ENCODE peak calls at places on chromosomes 13 and 19, in seven cellular contexts. One of them, this sample, is unnamed.

GRCh38 chr13:21058361-21058760 is 3.0 kb downstream of the LATS2 start:
- DNase-seq in CD8-positive, alpha-beta T cell: no peak
- DNase-seq in Calu3: peak
- DNase-seq in dermis blood vessel endothelial cell: peak
- DNase-seq in IMR-90: no peak
- DNase-seq in WTC11: no peak
- DNase-seq in right lobe of liver: no peak
- DNase-seq in this sample: no peak

GRCh38 chr13:33349996-33350826 is 64.7 kb upstream of the STARD13 start:
- DNase-seq in right lobe of liver: no peak
- DNase-seq in dermis blood vessel endothelial cell: peak
- DNase-seq in Calu3: peak
- DNase-seq in IMR-90: peak
- DNase-seq in WTC11: peak
- DNase-seq in CD8-positive, alpha-beta T cell: no peak
- DNase-seq in this sample: no peak

GRCh38 chr19:47991191-47991808 is 670 bp downstream of the BSPH1 start:
- DNase-seq in Calu3: no peak
- DNase-seq in WTC11: no peak
- DNase-seq in CD8-positive, alpha-beta T cell: no peak
- DNase-seq in right lobe of liver: no peak
- DNase-seq in dermis blood vessel endothelial cell: no peak
- DNase-seq in IMR-90: no peak
- DNase-seq in this sample: no peak

GRCh38 chr13:102914629-102914935 is 68.8 kb downstream of the ERCC5 start:
- DNase-seq in right lobe of liver: no peak
- DNase-seq in IMR-90: no peak
- DNase-seq in dermis blood vessel endothelial cell: no peak
- DNase-seq in WTC11: no peak
- DNase-seq in Calu3: no peak
- DNase-seq in CD8-positive, alpha-beta T cell: no peak
- DNase-seq in this sample: no peak

GRCh38 chr13:74773263-74773662 is 639.1 kb upstream of the KLF12 start:
- DNase-seq in dermis blood vessel endothelial cell: no peak
- DNase-seq in IMR-90: no peak
- DNase-seq in right lobe of liver: no peak
- DNase-seq in Calu3: no peak
- DNase-seq in WTC11: no peak
- DNase-seq in CD8-positive, alpha-beta T cell: no peak
- DNase-seq in this sample: no peak

GRCh38 chr19:31448221-31448657 is 99.0 kb upstream of the TSHZ3 start:
- DNase-seq in CD8-positive, alpha-beta T cell: no peak
- DNase-seq in right lobe of liver: no peak
- DNase-seq in dermis blood vessel endothelial cell: no peak
- DNase-seq in WTC11: no peak
- DNase-seq in IMR-90: peak
- DNase-seq in Calu3: no peak
- DNase-seq in this sample: no peak

GRCh38 chr13:24041822-24042221 is 118.7 kb upstream of the SPATA13 start:
- DNase-seq in CD8-positive, alpha-beta T cell: no peak
- DNase-seq in IMR-90: no peak
- DNase-seq in Calu3: no peak
- DNase-seq in right lobe of liver: no peak
- DNase-seq in WTC11: no peak
- DNase-seq in dermis blood vessel endothelial cell: no peak
- DNase-seq in this sample: no peak

GRCh38 chr19:42528354-42529247 is at the start of gene CEACAM1:
- DNase-seq in IMR-90: no peak
- DNase-seq in dermis blood vessel endothelial cell: peak
- DNase-seq in Calu3: peak
- DNase-seq in right lobe of liver: peak
- DNase-seq in WTC11: no peak
- DNase-seq in CD8-positive, alpha-beta T cell: peak
- DNase-seq in this sample: no peak